ENCODE peak calls at places on chromosomes 13 and 19, in six cellular contexts. B is HepG2, I is K562, V is WTC11, N is H1, R is GM12878. J is an unnamed sample.

GRCh38 chr13:104984296-104984818 is 1551.1 kb downstream of the EFNB2 start:
- DNase-seq in B (no peak), I (no peak), V (no peak), N (no peak), R (peak; percentile 92), J (no peak)

GRCh38 chr19:3632739-3633558 is 6.4 kb upstream of the CACTIN start:
- DNase-seq in B (no peak), I (no peak), V (no peak), N (no peak), R (no peak), J (no peak)

GRCh38 chr19:15672580-15673175 is at the start of gene CYP4F12:
- DNase-seq in B (peak; percentile 76), I (peak; percentile 62), V (no peak), N (no peak), R (no peak), J (peak; percentile 17)

GRCh38 chr13:94198666-94199065 is 280.8 kb downstream of the DCT start:
- DNase-seq in B (no peak), I (no peak), V (no peak), N (no peak), R (no peak), J (no peak)

GRCh38 chr19:17520865-17521264 is 9.4 kb downstream of the PGLS start:
- DNase-seq in B (no peak), I (no peak), V (no peak), N (no peak), R (no peak), J (no peak)

GRCh38 chr13:71137106-71137505 is 729.9 kb downstream of the DACH1 start:
- DNase-seq in B (no peak), I (no peak), V (no peak), N (no peak), R (no peak), J (no peak)

GRCh38 chr19:1961545-1961878 is 20.5 kb downstream of the CSNK1G2 start:
- DNase-seq in B (no peak), I (no peak), V (no peak), N (no peak), R (no peak), J (no peak)

GRCh38 chr13:97395437-97396136 is 38.4 kb upstream of the RAP2A start:
- DNase-seq in B (no peak), I (no peak), V (no peak), N (no peak), R (no peak), J (no peak)

GRCh38 chr13:51552027-51552426 is 32.2 kb upstream of the WDFY2 start:
- DNase-seq in B (no peak), I (no peak), V (no peak), N (no peak), R (no peak), J (no peak)

GRCh38 chr13:73991384-73991783 is 142.8 kb downstream of the KLF12 start:
- DNase-seq in B (no peak), I (no peak), V (no peak), N (no peak), R (no peak), J (no peak)

GRCh38 chr19:41334793-41335192 is 18.9 kb downstream of the TGFB1 start:
- DNase-seq in B (no peak), I (no peak), V (no peak), N (no peak), R (no peak), J (no peak)

GRCh38 chr19:20423381-20424207 is 142.0 kb downstream of the ZNF737 start:
- DNase-seq in B (no peak), I (no peak), V (peak; percentile 34), N (no peak), R (no peak), J (peak; percentile 73)

GRCh38 chr13:32902898-32903297 is 113.3 kb upstream of the KL start:
- DNase-seq in B (no peak), I (no peak), V (peak; percentile 38), N (no peak), R (no peak), J (peak; percentile 28)

GRCh38 chr19:19185853-19186728 is 5.9 kb downstream of the BORCS8 start:
- DNase-seq in B (peak; percentile 68), I (peak; percentile 73), V (peak; percentile 89), N (peak; percentile 61), R (no peak), J (peak; percentile 97)

GRCh38 chr13:107202371-107203023 is 634.6 kb upstream of the ARGLU1 start:
- DNase-seq in B (peak; percentile 54), I (no peak), V (no peak), N (no peak), R (no peak), J (no peak)

GRCh38 chr13:34432234-34432633 is 509.8 kb upstream of the NBEA start:
- DNase-seq in B (no peak), I (no peak), V (no peak), N (no peak), R (no peak), J (no peak)
- TF ChIP-seq CREB1 in B (no peak), I (no peak), V (no peak), N (no peak), R (no peak), J (no peak)

DNA sequence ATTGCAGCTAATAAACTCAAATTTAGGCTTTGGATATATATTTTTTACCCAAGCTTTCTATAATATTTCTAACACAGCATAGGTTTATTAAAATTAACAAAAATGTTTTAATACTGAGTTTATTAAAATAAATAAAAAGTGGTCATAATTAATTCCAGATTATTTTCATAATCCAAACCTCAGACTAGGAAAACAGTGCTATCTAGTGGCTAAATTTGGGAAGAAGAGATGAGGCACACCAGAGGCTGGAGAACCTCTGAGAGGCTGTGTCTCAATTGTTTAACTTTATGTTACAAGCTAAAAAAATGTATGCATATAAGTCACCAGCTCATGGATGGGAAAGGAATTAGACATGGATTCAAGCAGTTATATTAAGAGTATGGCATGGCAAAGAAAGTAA is 392.5 kb downstream of the DIAPH3 start:
- DNase-seq in B (peak; percentile 4), I (no peak), V (no peak), N (no peak), R (no peak), J (peak; percentile 43)
- TF ChIP-seq CREB1 in B (no peak), I (no peak), V (no peak), N (no peak), R (no peak), J (no peak)

GRCh38 chr13:50129923-50130685 is 114.9 kb downstream of the KCNRG start:
- DNase-seq in B (no peak), I (no peak), V (peak; percentile 49), N (no peak), R (no peak), J (peak; percentile 73)
- TF ChIP-seq CREB1 in B (no peak), I (no peak), V (no peak), N (no peak), R (no peak), J (no peak)

GRCh38 chr19:24052811-24053210 is 34.2 kb upstream of the ZNF254 start:
- DNase-seq in B (no peak), I (no peak), V (no peak), N (no peak), R (no peak), J (no peak)

GRCh38 chr19:24049537-24049936 is 37.5 kb upstream of the ZNF254 start:
- DNase-seq in B (no peak), I (no peak), V (no peak), N (no peak), R (no peak), J (no peak)

GRCh38 chr19:24054044-24054935 is 32.7 kb upstream of the ZNF254 start:
- DNase-seq in B (peak; percentile 66), I (no peak), V (no peak), N (no peak), R (no peak), J (no peak)

GRCh38 chr19:24053601-24054000 is 33.4 kb upstream of the ZNF254 start:
- DNase-seq in B (no peak), I (no peak), V (no peak), N (no peak), R (no peak), J (no peak)

DNA sequence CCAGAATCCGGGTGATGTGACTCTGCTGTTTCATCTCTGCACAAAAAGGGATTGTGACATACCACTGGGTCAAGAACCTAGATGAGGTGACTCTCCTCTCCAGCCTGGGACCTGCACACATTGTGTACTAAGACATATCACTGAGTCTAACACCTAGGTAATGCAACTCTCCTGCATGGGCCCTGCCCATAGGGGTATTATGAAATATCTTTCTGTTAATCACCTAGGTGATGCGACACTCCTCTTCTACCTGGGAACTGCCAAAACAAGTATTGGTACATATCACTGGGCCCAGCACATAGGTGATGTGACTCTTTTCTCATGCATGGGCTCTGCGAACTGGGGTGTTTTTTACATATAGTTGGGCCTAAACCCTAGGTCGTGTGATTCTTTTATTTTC is 35.5 kb upstream of the ZNF254 start:
- DNase-seq in B (no peak), I (no peak), V (no peak), N (no peak), R (no peak), J (no peak)
- TF ChIP-seq CREB1 in B (no peak), I (no peak), V (no peak), N (no peak), R (no peak), J (no peak)

DNA sequence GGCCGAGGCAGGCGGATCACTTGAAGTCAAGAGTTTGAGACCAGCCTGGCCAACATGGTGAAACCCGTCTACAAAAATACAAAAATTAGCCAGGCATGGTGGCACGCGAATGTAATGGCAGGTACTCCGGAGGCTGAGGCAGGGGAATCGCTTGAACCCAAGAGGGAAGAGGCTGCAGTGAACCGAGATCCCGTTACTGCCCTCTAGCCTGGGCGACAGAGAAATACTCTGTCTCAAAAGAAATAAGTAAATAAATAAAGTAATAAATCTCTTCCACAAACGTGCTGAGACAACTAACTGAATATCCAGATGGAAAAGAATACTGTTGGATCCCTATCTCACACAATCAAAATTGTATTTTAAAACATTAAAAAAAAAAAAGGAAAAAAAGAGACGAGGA is 807 bp upstream of the ZNF813 start:
- DNase-seq in B (no peak), I (no peak), V (no peak), N (no peak), R (no peak), J (no peak)
- TF ChIP-seq CREB1 in B (no peak), I (no peak), V (no peak), N (no peak), R (no peak), J (no peak)

GRCh38 chr13:30846311-30846710 is 59.8 kb upstream of the MEDAG start:
- DNase-seq in B (no peak), I (no peak), V (no peak), N (no peak), R (no peak), J (no peak)
- TF ChIP-seq CREB1 in B (no peak), I (no peak), V (no peak), N (no peak), R (no peak), J (no peak)

J was measured in GM23338.